ENCODE peak calls at places on chromosomes 5 and 9, in six cellular contexts. K is HepG2, Z is HCT116, Y is H1, B is GM12878, R is K562. V is an unnamed sample.

GRCh38 chr9:109251080-109251775 is 69.6 kb downstream of the EPB41L4B start:
- DNase-seq in K (peak), Z (no peak), Y (peak), B (no peak), R (no peak), V (no peak)

GRCh38 chr5:32369542-32370155 is 56.9 kb upstream of the MTMR12 start:
- DNase-seq in K (no peak), Z (no peak), Y (no peak), B (no peak), R (no peak), V (no peak)

GRCh38 chr9:129665008-129665771 is at the start of gene PRRX2:
- DNase-seq in K (no peak), Z (no peak), Y (peak), B (no peak), R (peak), V (peak)

GRCh38 chr5:178431063-178431776 is 159.0 kb downstream of the COL23A1 start:
- DNase-seq in K (no peak), Z (no peak), Y (no peak), B (no peak), R (no peak), V (no peak)

GRCh38 chr5:54090495-54091084 is 219.8 kb downstream of the ARL15 start:
- DNase-seq in K (peak), Z (peak), Y (no peak), B (no peak), R (peak), V (no peak)

GRCh38 chr9:137379761-137380161 is 43.2 kb downstream of the EXD3 start:
- DNase-seq in K (no peak), Z (no peak), Y (no peak), B (no peak), R (no peak), V (peak)

GRCh38 chr5:177972613-177973012 is 23.4 kb downstream of the PROP1 start:
- DNase-seq in K (no peak), Z (no peak), Y (no peak), B (no peak), R (no peak), V (no peak)

GRCh38 chr9:3887121-3887797 is 361.5 kb upstream of the RFX3 start:
- DNase-seq in K (no peak), Z (no peak), Y (no peak), B (no peak), R (no peak), V (no peak)

GRCh38 chr9:127131871-127132270 is 9.4 kb upstream of the ANGPTL2 start:
- DNase-seq in K (no peak), Z (peak), Y (no peak), B (no peak), R (no peak), V (no peak)

GRCh38 chr9:100222674-100223073 is 123.6 kb downstream of the INVS start:
- DNase-seq in K (no peak), Z (no peak), Y (no peak), B (no peak), R (no peak), V (no peak)

GRCh38 chr9:98958271-98958989 is 14.7 kb downstream of the COL15A1 start:
- DNase-seq in K (no peak), Z (no peak), Y (no peak), B (no peak), R (no peak), V (no peak)

GRCh38 chr9:128917151-128917849 is 3.5 kb upstream of the PHYHD1 start:
- DNase-seq in K (peak), Z (no peak), Y (no peak), B (no peak), R (no peak), V (no peak)

GRCh38 chr5:135478938-135479337 is 26.8 kb upstream of the TIFAB start:
- DNase-seq in K (no peak), Z (no peak), Y (no peak), B (no peak), R (peak), V (no peak)

GRCh38 chr5:176620333-176620981 is 9.9 kb downstream of the SNCB start:
- DNase-seq in K (no peak), Z (no peak), Y (peak), B (no peak), R (peak), V (peak)

GRCh38 chr5:74624009-74624408 is 16.5 kb downstream of the ENC1 start:
- DNase-seq in K (no peak), Z (no peak), Y (no peak), B (no peak), R (no peak), V (no peak)

GRCh38 chr5:1105350-1106265 is 6.3 kb downstream of the SLC12A7 start:
- DNase-seq in K (peak), Z (no peak), Y (no peak), B (no peak), R (peak), V (no peak)
- TF ChIP-seq ATF3 in K (peak), Z (no peak), Y (no peak), B (no peak), R (no peak), V (no peak)

GRCh38 chr9:134457321-134457923 is 131.2 kb downstream of the RXRA start:
- DNase-seq in K (no peak), Z (no peak), Y (no peak), B (no peak), R (no peak), V (no peak)
- TF ChIP-seq ATF3 in K (no peak), Z (no peak), Y (no peak), B (no peak), R (no peak), V (no peak)

DNA sequence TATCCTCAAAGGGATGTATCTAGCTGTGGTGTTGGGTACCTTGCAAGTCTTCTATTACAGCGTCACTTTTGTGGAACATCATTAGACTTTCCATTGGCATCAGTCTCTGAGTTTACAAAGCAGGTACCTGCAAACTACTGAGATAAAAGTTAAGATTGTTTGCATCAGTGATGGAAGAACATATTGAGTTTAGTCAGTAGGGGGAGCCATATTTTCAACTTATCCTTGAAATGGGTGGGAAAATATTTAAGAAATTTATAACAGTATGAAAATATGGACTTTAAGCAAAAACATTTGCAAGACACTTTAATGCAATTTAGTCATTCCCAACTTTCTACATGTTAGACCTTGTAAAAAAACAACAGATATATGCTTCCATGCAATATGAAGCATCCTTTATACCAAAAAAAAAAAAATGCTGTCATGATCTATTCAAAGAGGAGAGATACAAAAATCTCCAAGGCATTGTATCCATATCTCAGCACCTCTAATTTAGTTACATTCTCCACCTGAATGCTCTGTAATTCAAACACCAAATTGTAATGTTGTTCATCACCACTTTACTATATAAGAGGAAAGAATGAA is 98.6 kb upstream of the ADAMTS19 start:
- DNase-seq in K (no peak), Z (peak), Y (no peak), B (no peak), R (no peak), V (no peak)
- TF ChIP-seq ATF3 in K (no peak), Z (no peak), Y (no peak), B (no peak), R (no peak), V (no peak)

DNA sequence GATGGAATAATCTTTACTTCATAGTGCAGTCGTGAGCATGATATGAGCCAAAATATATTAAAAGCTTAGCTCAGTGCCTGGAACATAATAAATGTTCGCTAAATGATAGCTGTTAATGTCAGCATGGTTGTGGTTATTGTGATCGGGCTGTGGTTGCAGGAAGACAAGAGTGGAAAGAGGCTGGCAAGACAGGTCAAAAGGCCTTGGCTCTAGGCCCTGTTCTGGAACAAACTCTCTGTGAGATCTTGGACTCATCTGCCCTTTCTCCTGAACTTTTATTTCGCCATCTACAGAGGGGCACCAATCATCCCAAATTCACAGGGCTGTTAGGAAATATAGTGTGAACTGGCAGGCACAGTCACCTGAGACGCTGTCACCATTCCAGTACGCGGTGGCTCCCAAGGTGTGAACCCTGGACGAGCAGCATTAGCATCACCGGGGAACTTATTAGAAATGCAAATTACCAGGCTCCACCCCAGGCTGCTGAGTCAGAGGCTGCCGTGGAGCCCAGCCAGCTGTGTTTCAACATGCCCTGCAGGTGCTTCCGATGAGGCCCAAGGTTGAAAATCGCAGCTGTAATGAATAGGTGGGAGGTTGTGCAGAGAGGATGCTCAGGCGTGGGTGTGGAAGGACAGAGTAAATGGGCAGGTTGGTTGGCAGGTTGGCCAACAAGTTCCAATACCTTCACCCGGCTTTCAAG is 50.2 kb upstream of the SAP30L start:
- DNase-seq in K (no peak), Z (no peak), Y (no peak), B (no peak), R (no peak), V (peak)
- TF ChIP-seq ATF3 in K (no peak), Z (no peak), Y (no peak), B (no peak), R (no peak), V (no peak)

GRCh38 chr9:88011005-88011766 is 36.9 kb upstream of the CDK20 start:
- DNase-seq in K (no peak), Z (no peak), Y (no peak), B (no peak), R (peak), V (no peak)
- TF ChIP-seq ATF3 in K (no peak), Z (no peak), Y (no peak), B (no peak), R (no peak), V (no peak)

DNA sequence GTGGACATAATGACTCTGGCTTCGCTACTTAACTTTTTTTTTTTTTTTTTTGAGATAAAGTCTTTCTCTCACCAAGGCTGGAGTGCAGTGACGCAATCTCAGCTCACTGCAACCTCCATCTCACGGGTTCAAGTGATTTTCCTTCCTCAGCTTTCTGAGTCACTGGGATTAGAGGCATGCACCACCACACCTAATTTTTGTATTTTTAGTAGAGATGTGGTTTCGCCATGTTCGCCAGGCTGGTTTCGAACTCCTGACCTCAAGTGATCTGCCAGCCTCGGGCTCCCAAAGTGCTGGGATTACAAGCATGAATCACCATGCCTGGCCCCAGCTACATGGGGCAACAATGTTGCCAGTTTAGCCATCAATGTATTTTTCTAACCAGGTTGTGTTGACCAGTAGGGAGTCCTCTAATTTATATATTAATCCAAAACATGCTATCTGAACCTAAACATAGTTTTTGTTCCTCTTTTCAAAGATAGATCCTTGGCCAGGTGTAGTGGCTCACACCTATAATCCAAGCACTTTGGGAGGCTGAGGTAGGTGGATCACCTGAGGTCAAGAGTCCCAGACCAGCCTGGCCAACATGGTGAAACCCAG is 120.3 kb upstream of the LHFPL2 start:
- DNase-seq in K (no peak), Z (no peak), Y (no peak), B (no peak), R (no peak), V (no peak)
- TF ChIP-seq ATF3 in K (no peak), Z (no peak), Y (no peak), B (no peak), R (no peak), V (no peak)

DNA sequence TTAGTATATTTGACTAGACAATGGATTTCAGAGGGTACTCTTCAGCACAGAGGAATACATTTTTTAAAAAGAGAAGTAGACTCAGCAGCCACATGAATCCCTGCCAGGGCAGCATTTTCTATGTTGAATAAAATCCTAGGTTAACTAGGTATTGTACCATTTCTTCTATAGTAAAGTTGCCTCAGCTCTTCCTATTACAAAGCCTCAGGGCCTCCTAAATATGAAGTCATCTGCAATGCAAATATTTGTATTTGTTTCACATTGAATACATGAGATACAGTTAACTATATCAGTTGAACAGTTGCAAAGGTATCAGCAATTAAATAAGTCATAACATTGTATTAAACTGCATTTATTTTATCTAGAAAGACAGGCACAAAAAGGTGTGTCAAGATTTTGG is 59.5 kb downstream of the NUDT12 start:
- DNase-seq in K (no peak), Z (no peak), Y (no peak), B (no peak), R (no peak), V (no peak)
- TF ChIP-seq ATF3 in K (no peak), Z (no peak), Y (no peak), B (no peak), R (no peak), V (no peak)

GRCh38 chr5:14457475-14457874 is 124.1 kb upstream of the OTULINL start:
- DNase-seq in K (no peak), Z (no peak), Y (no peak), B (no peak), R (no peak), V (no peak)

GRCh38 chr5:14460844-14461398 is 120.7 kb upstream of the OTULINL start:
- DNase-seq in K (no peak), Z (no peak), Y (no peak), B (no peak), R (no peak), V (no peak)

GRCh38 chr5:14453486-14453885 is 128.1 kb upstream of the OTULINL start:
- DNase-seq in K (no peak), Z (no peak), Y (no peak), B (no peak), R (no peak), V (no peak)

GRCh38 chr5:14462681-14463080 is 118.9 kb upstream of the OTULINL start:
- DNase-seq in K (no peak), Z (no peak), Y (no peak), B (no peak), R (no peak), V (no peak)

GRCh38 chr5:14458414-14458813 is 123.2 kb upstream of the OTULINL start:
- DNase-seq in K (no peak), Z (no peak), Y (no peak), B (no peak), R (no peak), V (no peak)
- TF ChIP-seq ATF3 in K (no peak), Z (no peak), Y (no peak), B (no peak), R (no peak), V (no peak)

GRCh38 chr5:93850311-93850710 is 108.9 kb upstream of the POU5F2 start:
- DNase-seq in K (no peak), Z (no peak), Y (no peak), B (no peak), R (no peak), V (no peak)
- TF ChIP-seq ATF3 in K (no peak), Z (no peak), Y (no peak), B (no peak), R (no peak), V (no peak)